ENCODE peak calls at places on chromosomes 7 and 10, in four cellular contexts. Y, F, H and V are unnamed samples.

GRCh38 chr10:18437486-18437885 is 213.9 kb downstream of the NSUN6 start:
- DNase-seq in F (no peak), Y (no peak), H (no peak), V (no peak)

GRCh38 chr10:79116801-79117723 is 48.3 kb downstream of the ZMIZ1 start:
- DNase-seq in Y (no peak), F (peak), H (peak), V (no peak)

GRCh38 chr10:3668276-3668960 is 116.6 kb downstream of the KLF6 start:
- DNase-seq in F (peak), H (peak), Y (peak), V (no peak)

GRCh38 chr7:91824201-91824600 is 56.3 kb downstream of the MTERF1 start:
- DNase-seq in H (no peak), Y (no peak), F (no peak), V (no peak)

GRCh38 chr10:132396495-132397035 is 435 bp upstream of the PWWP2B start:
- DNase-seq in Y (no peak), H (peak), F (no peak), V (no peak)

GRCh38 chr10:7410306-7410799 is 481 bp downstream of the SFMBT2 start:
- DNase-seq in H (peak), F (peak), Y (no peak), V (no peak)

GRCh38 chr10:33734393-33735110 is 400.1 kb upstream of the NRP1 start:
- DNase-seq in F (no peak), Y (no peak), H (no peak), V (no peak)

GRCh38 chr10:24451325-24451820 is 242.4 kb downstream of the KIAA1217 start:
- DNase-seq in Y (no peak), F (no peak), H (no peak), V (no peak)

GRCh38 chr7:28410628-28411578 is 1.4 kb upstream of the CREB5 start:
- DNase-seq in H (peak), F (peak), Y (no peak), V (no peak)

GRCh38 chr10:69146756-69147155 is 22.8 kb downstream of the VPS26A start:
- DNase-seq in Y (no peak), F (no peak), H (no peak), V (no peak)

GRCh38 chr7:33155811-33156210 is 26.4 kb downstream of the BBS9 start:
- DNase-seq in H (no peak), Y (no peak), F (no peak), V (no peak)

GRCh38 chr7:74587435-74588126 is 69.9 kb upstream of the GTF2I start:
- DNase-seq in F (peak), H (peak), Y (peak), V (peak)

GRCh38 chr7:101216860-101217387 is 457 bp downstream of the PLOD3 start:
- DNase-seq in F (no peak), Y (no peak), H (no peak), V (no peak)

GRCh38 chr10:69759641-69760040 is 42.1 kb upstream of the COL13A1 start:
- DNase-seq in Y (no peak), H (no peak), F (no peak), V (no peak)

GRCh38 chr10:33799281-33799943 is 464.9 kb upstream of the NRP1 start:
- DNase-seq in F (no peak), Y (no peak), H (peak), V (no peak)

DNA sequence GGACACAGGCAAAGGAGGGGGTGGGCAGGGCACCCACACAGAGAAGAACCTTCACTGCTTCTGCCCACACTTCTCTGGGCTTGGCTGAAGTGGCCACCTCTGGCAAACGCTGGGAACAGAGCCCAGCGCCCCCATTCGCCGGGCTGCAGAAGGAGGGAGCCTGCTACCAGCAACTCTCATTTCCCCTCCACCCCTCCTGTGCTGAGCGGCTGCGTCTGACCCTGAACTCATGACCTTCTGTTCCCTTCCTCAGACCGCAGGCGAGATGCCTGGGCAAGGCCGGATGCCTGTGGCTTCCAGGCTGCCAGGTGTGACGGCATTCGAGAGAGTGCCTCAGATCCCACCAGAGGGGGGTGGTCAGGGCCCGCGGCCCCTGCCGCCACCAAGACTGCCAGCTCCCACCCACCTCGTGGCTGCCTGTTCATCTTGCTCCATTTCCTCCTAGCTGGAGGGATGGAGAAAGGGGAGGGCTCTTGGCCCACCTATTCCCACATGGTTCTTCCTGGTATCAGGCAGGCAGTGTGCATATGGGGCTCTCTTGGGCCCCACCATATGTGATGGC is 19.8 kb downstream of the DNAJB12 start:
- DNase-seq in H (peak), F (peak), Y (peak), V (peak)
- TF ChIP-seq CTCF in H (peak), F (no peak), Y (peak), V (peak)

GRCh38 chr7:148963583-148964509 is 64.5 kb downstream of the PDIA4 start:
- DNase-seq in Y (no peak), H (peak), F (peak), V (no peak)
- H3K4me3 ChIP-seq in Y (peak), H (no peak), F (peak), V (peak)

DNA sequence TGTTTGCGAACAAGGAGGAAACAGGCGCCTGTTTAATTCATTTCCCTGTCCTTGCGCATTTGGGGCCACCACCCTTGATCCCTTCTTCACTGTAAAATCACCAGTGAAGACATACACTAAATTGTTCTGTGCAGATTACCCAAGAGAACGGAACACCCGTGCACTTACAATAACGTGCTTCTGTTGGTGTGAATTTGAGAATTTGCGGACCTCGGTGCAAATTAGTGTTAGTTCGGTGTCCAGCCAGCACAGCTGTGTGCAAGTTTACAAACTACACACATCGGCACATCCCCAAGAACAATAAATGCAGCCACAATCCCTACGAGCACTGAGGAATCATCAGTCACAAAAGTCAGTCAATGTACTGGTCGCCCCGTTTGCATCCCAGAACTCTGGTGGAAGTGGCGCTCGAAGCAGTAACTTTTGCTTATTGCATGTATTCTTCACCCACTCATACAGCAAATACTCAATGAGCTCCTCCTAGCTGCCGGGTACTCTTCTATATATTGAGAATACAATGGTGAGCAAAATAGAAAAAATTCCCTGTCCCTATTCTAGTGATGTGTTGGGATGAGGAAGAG is 791 bp upstream of the CNOT4 start:
- DNase-seq in H (peak), Y (no peak), F (peak), V (no peak)
- TF ChIP-seq CTCF in H (peak), Y (peak), F (no peak), V (no peak)

GRCh38 chr10:124639206-124639605 is 105.0 kb downstream of the FAM53B start:
- DNase-seq in F (no peak), Y (no peak), H (no peak), V (no peak)

GRCh38 chr10:124639646-124640045 is 104.5 kb downstream of the FAM53B start:
- DNase-seq in F (no peak), Y (no peak), H (no peak), V (no peak)

GRCh38 chr10:124641282-124642075 is 102.7 kb downstream of the FAM53B start:
- DNase-seq in F (no peak), Y (no peak), H (peak), V (no peak)

GRCh38 chr10:124640056-124640455 is 104.1 kb downstream of the FAM53B start:
- DNase-seq in F (no peak), H (no peak), Y (no peak), V (no peak)

GRCh38 chr10:124640538-124641231 is 103.5 kb downstream of the FAM53B start:
- DNase-seq in F (no peak), H (peak), Y (no peak), V (no peak)
- H3K4me3 ChIP-seq in F (no peak), H (no peak), Y (no peak), V (no peak)

DNA sequence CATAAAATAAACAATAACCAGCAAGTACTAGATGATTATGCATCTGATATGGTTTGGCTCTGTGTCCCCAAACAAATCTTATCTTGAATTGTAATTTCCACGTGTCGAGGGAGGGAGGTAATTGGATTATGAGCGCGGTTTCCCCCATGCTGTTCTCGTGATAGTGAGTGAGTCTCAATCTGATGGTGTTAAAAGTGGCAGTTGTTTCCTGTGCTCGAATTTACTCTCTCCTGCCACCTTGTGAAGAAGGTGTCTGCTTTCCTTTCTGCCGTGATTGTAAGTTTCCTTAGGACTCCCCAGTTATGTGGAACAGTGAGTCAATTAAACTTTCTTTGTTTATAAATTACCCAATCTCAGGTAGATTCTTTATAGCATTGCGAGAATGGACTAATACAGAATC is 15.1 kb downstream of the CNTNAP2 start:
- DNase-seq in H (no peak), Y (no peak), F (no peak), V (no peak)
- TF ChIP-seq CTCF in H (no peak), Y (no peak), F (no peak), V (no peak)

GRCh38 chr10:21976739-21977138 is 26.8 kb downstream of the DNAJC1 start:
- DNase-seq in Y (no peak), F (no peak), H (no peak), V (no peak)
- H3K4me3 ChIP-seq in Y (no peak), F (no peak), H (no peak), V (no peak)

GRCh38 chr7:124716894-124717293 is 48.7 kb downstream of the GPR37 start:
- DNase-seq in F (no peak), H (no peak), Y (no peak), V (no peak)

GRCh38 chr7:124723012-124723411 is 42.6 kb downstream of the GPR37 start:
- DNase-seq in H (no peak), F (no peak), Y (peak), V (peak)

GRCh38 chr7:124720195-124720594 is 45.4 kb downstream of the GPR37 start:
- DNase-seq in H (no peak), Y (no peak), F (no peak), V (no peak)

GRCh38 chr7:124722292-124722691 is 43.3 kb downstream of the GPR37 start:
- DNase-seq in H (no peak), F (no peak), Y (no peak), V (no peak)

GRCh38 chr7:124718032-124718766 is 47.4 kb downstream of the GPR37 start:
- DNase-seq in F (no peak), Y (no peak), H (no peak), V (no peak)
- TF ChIP-seq CTCF in F (no peak), Y (no peak), H (no peak), V (no peak)

GRCh38 chr7:128450913-128451312 is 4.8 kb upstream of the HILPDA start:
- DNase-seq in H (no peak), Y (no peak), F (no peak), V (no peak)
- H3K4me3 ChIP-seq in H (no peak), Y (no peak), F (no peak), V (no peak)

GRCh38 chr10:94208315-94208714 is 154.4 kb downstream of the NOC3L start:
- DNase-seq in F (no peak), Y (no peak), H (no peak), V (no peak)
- TF ChIP-seq CTCF in F (no peak), Y (no peak), H (no peak), V (no peak)

GRCh38 chr7:53218730-53219504 is 183.5 kb downstream of the POM121L12 start:
- DNase-seq in Y (no peak), H (no peak), F (no peak), V (no peak)
- H3K4me3 ChIP-seq in Y (no peak), H (peak), F (no peak), V (peak)